ENCODE peak calls at places on chromosomes 6 and 20, in five cellular contexts. One of them, this sample, is unnamed.

GRCh38 chr20:5748246-5748645 is 2.0 kb upstream of the SHLD1 start:
- DNase-seq in lower leg skin: no peak
- DNase-seq in stomach: no peak
- DNase-seq in testis: no peak
- DNase-seq in GM12878: no peak
- DNase-seq in this sample: no peak

GRCh38 chr20:60453847-60454246 is 495.6 kb downstream of the CDH26 start:
- DNase-seq in testis: no peak
- DNase-seq in lower leg skin: no peak
- DNase-seq in GM12878: no peak
- DNase-seq in stomach: no peak
- DNase-seq in this sample: no peak

GRCh38 chr20:57991211-57991841 is 237.1 kb downstream of the ANKRD60 start:
- DNase-seq in testis: no peak
- DNase-seq in GM12878: no peak
- DNase-seq in lower leg skin: peak
- DNase-seq in stomach: no peak
- DNase-seq in this sample: no peak

GRCh38 chr20:38601216-38602184 is at the start of gene ARHGAP40:
- DNase-seq in GM12878: no peak
- DNase-seq in testis: no peak
- DNase-seq in stomach: peak
- DNase-seq in lower leg skin: no peak
- DNase-seq in this sample: peak

GRCh38 chr6:33430991-33431879 is 11.4 kb downstream of the SYNGAP1 start:
- DNase-seq in stomach: peak
- DNase-seq in testis: peak
- DNase-seq in GM12878: no peak
- DNase-seq in lower leg skin: no peak
- DNase-seq in this sample: peak

GRCh38 chr20:32067234-32067821 is 15.3 kb downstream of the HCK start:
- DNase-seq in stomach: no peak
- DNase-seq in testis: no peak
- DNase-seq in GM12878: no peak
- DNase-seq in lower leg skin: no peak
- DNase-seq in this sample: no peak

GRCh38 chr6:144931172-144932035 is 646.3 kb downstream of the UTRN start:
- DNase-seq in lower leg skin: no peak
- DNase-seq in testis: peak
- DNase-seq in stomach: peak
- DNase-seq in GM12878: no peak
- DNase-seq in this sample: no peak

GRCh38 chr20:37846573-37846972 is 56.4 kb upstream of the VSTM2L start:
- DNase-seq in stomach: no peak
- DNase-seq in GM12878: no peak
- DNase-seq in lower leg skin: no peak
- DNase-seq in testis: no peak
- DNase-seq in this sample: no peak

GRCh38 chr6:15265787-15266186 is 19.9 kb downstream of the JARID2 start:
- DNase-seq in stomach: no peak
- DNase-seq in testis: no peak
- DNase-seq in lower leg skin: no peak
- DNase-seq in GM12878: no peak
- DNase-seq in this sample: no peak

GRCh38 chr6:141587482-141588266 is 545.1 kb upstream of the GJE1 start:
- DNase-seq in lower leg skin: no peak
- DNase-seq in testis: no peak
- DNase-seq in stomach: no peak
- DNase-seq in GM12878: no peak
- DNase-seq in this sample: no peak

GRCh38 chr6:65505736-65506135 is 201.3 kb downstream of the EYS start:
- DNase-seq in lower leg skin: no peak
- DNase-seq in testis: no peak
- DNase-seq in stomach: no peak
- DNase-seq in GM12878: no peak
- DNase-seq in this sample: no peak

GRCh38 chr6:164377348-164377747 is 932.1 kb downstream of the C6orf118 start:
- DNase-seq in stomach: no peak
- DNase-seq in lower leg skin: no peak
- DNase-seq in testis: no peak
- DNase-seq in GM12878: no peak
- DNase-seq in this sample: no peak

GRCh38 chr6:45663181-45664180 is 285.7 kb upstream of the SUPT3H start:
- DNase-seq in GM12878: no peak
- DNase-seq in stomach: no peak
- DNase-seq in lower leg skin: no peak
- DNase-seq in testis: peak
- DNase-seq in this sample: no peak

GRCh38 chr6:56852611-56853010 is 102.3 kb upstream of the BEND6 start:
- DNase-seq in stomach: no peak
- DNase-seq in GM12878: no peak
- DNase-seq in testis: no peak
- DNase-seq in lower leg skin: no peak
- DNase-seq in this sample: no peak

GRCh38 chr20:58891686-58892125 is 39.2 kb downstream of the GNAS start:
- DNase-seq in stomach: peak
- DNase-seq in testis: no peak
- DNase-seq in GM12878: no peak
- DNase-seq in lower leg skin: no peak
- DNase-seq in this sample: no peak

GRCh38 chr6:12679291-12679690 is 37.3 kb upstream of the PHACTR1 start:
- DNase-seq in stomach: no peak
- DNase-seq in lower leg skin: no peak
- DNase-seq in testis: no peak
- DNase-seq in GM12878: no peak
- DNase-seq in this sample: no peak

GRCh38 chr6:114304304-114304887 is 38.4 kb downstream of the HS3ST5 start:
- DNase-seq in stomach: no peak
- DNase-seq in testis: no peak
- DNase-seq in lower leg skin: no peak
- DNase-seq in GM12878: no peak
- DNase-seq in this sample: no peak

GRCh38 chr6:13712485-13712990 is 903 bp upstream of the RANBP9 start:
- DNase-seq in GM12878: no peak
- DNase-seq in stomach: no peak
- DNase-seq in testis: no peak
- DNase-seq in lower leg skin: no peak
- DNase-seq in this sample: no peak
- TF ChIP-seq POLR2A in GM12878: no peak
- TF ChIP-seq POLR2A in stomach: no peak
- TF ChIP-seq POLR2A in testis: no peak
- TF ChIP-seq POLR2A in lower leg skin: no peak
- TF ChIP-seq POLR2A in this sample: no peak

GRCh38 chr6:105992315-105992961 is 93.7 kb upstream of the PRDM1 start:
- DNase-seq in lower leg skin: peak
- DNase-seq in testis: peak
- DNase-seq in stomach: peak
- DNase-seq in GM12878: peak
- DNase-seq in this sample: peak
- TF ChIP-seq POLR2A in lower leg skin: no peak
- TF ChIP-seq POLR2A in testis: no peak
- TF ChIP-seq POLR2A in stomach: no peak
- TF ChIP-seq POLR2A in GM12878: no peak
- TF ChIP-seq POLR2A in this sample: no peak

DNA sequence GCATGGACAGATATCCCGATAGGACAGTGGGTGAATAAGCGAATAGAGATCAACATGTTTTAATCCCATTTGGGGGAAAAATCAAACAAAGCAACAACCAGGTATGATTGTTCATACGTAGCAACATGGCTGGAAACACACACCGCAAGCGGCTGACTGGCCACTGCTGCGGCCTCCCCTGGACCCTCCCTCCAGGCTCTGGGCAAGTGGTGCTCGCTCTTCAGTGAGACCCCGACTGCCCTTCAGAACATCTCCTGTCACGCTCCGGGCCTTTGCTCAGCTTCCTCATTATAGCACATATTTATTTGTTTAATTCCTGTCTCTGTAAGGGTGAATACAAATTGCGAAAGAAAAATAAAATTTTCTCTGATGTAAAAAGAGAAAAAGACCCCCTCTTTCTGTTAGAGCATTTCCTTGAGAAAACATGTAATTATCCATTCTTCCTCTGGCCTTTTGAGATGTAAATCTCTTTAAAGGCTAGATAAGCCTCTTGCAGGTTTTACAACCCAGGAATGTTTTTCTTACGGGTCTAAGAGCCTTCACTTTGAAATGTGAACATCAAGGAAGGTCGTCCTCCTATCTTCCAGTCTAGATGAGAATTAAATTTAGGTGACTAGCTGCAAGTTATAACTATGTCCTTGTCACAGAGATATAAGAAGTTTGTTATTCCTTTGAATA is 11.0 kb upstream of the FAM210B start:
- DNase-seq in GM12878: no peak
- DNase-seq in testis: no peak
- DNase-seq in stomach: no peak
- DNase-seq in lower leg skin: no peak
- DNase-seq in this sample: no peak
- TF ChIP-seq POLR2A in GM12878: no peak
- TF ChIP-seq POLR2A in testis: no peak
- TF ChIP-seq POLR2A in stomach: no peak
- TF ChIP-seq POLR2A in lower leg skin: no peak
- TF ChIP-seq POLR2A in this sample: no peak

GRCh38 chr6:34791164-34791841 is 580 bp upstream of the BLTP3A start:
- DNase-seq in testis: peak
- DNase-seq in GM12878: no peak
- DNase-seq in stomach: peak
- DNase-seq in lower leg skin: peak
- DNase-seq in this sample: peak

GRCh38 chr6:34792605-34793500 is 970 bp downstream of the BLTP3A start:
- DNase-seq in GM12878: no peak
- DNase-seq in lower leg skin: peak
- DNase-seq in stomach: peak
- DNase-seq in testis: peak
- DNase-seq in this sample: peak

GRCh38 chr6:34793877-34794276 is 2.0 kb downstream of the BLTP3A start:
- DNase-seq in lower leg skin: no peak
- DNase-seq in stomach: no peak
- DNase-seq in testis: no peak
- DNase-seq in GM12878: no peak
- DNase-seq in this sample: no peak

GRCh38 chr6:34795836-34796425 is 4.0 kb downstream of the BLTP3A start:
- DNase-seq in GM12878: no peak
- DNase-seq in stomach: no peak
- DNase-seq in testis: no peak
- DNase-seq in lower leg skin: no peak
- DNase-seq in this sample: no peak

GRCh38 chr6:34791842-34792604 is at the start of gene BLTP3A:
- DNase-seq in lower leg skin: peak
- DNase-seq in testis: peak
- DNase-seq in stomach: peak
- DNase-seq in GM12878: no peak
- DNase-seq in this sample: peak
- TF ChIP-seq POLR2A in lower leg skin: no peak
- TF ChIP-seq POLR2A in testis: no peak
- TF ChIP-seq POLR2A in stomach: no peak
- TF ChIP-seq POLR2A in GM12878: peak
- TF ChIP-seq POLR2A in this sample: peak

GRCh38 chr20:50321797-50322480 is 131.3 kb downstream of the CEBPB start:
- DNase-seq in GM12878: no peak
- DNase-seq in lower leg skin: peak
- DNase-seq in stomach: no peak
- DNase-seq in testis: peak
- DNase-seq in this sample: no peak

GRCh38 chr20:50320005-50320909 is 129.6 kb downstream of the CEBPB start:
- DNase-seq in testis: no peak
- DNase-seq in lower leg skin: peak
- DNase-seq in stomach: no peak
- DNase-seq in GM12878: no peak
- DNase-seq in this sample: no peak

GRCh38 chr20:50323209-50323608 is 132.6 kb downstream of the CEBPB start:
- DNase-seq in stomach: no peak
- DNase-seq in testis: no peak
- DNase-seq in lower leg skin: peak
- DNase-seq in GM12878: no peak
- DNase-seq in this sample: no peak

GRCh38 chr20:50322703-50323131 is 132.1 kb downstream of the CEBPB start:
- DNase-seq in stomach: no peak
- DNase-seq in testis: no peak
- DNase-seq in lower leg skin: peak
- DNase-seq in GM12878: no peak
- DNase-seq in this sample: no peak

DNA sequence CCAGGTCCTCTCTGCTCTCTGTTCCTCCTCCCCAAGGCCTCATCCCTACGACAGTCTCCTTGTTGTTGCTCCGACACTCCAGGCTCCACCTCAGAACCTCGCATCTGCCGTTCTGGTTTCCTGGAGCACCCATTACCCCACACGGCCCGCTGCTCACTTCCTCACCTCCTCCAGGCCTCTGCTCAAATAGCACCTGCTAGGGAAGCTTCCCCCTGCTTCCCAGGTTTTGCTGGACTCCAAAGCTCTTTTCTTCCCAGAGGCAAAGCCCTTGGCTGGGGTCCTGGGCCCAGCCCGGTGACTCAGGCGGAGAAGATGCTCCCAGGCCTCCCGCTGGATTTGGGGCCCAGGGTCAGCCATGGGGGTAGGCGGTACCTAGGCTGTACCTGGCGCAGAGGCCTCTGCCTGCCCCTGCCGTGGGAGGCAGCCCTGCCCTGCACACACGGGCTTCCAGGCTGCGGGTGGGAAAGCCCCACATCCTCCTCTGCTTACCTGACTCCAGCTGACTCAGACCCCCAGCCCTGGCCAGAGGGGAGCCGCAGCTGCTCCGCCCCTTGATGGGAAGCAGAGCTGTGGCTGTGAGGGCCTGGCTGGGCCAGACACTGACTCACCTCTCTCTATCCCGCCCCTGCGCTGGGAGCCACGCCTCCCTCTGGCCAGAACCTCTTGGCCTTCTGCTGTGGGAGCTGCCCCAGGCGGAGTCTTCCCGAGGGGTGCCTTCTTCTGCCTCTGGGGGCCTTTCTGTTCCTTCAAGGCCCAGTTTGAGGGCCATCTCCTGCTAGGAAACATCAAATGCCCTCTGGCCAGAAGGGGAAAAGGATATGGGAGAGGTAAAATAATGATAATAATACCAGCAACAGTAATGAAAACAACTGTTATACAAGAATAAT is 130.5 kb downstream of the CEBPB start:
- DNase-seq in stomach: peak
- DNase-seq in GM12878: no peak
- DNase-seq in lower leg skin: peak
- DNase-seq in testis: peak
- DNase-seq in this sample: no peak
- TF ChIP-seq POLR2A in stomach: no peak
- TF ChIP-seq POLR2A in GM12878: no peak
- TF ChIP-seq POLR2A in lower leg skin: no peak
- TF ChIP-seq POLR2A in testis: no peak
- TF ChIP-seq POLR2A in this sample: no peak

GRCh38 chr20:50469796-50470195 is 40.4 kb upstream of the PTPN1 start:
- DNase-seq in GM12878: no peak
- DNase-seq in testis: no peak
- DNase-seq in stomach: no peak
- DNase-seq in lower leg skin: no peak
- DNase-seq in this sample: no peak

GRCh38 chr20:50467618-50468373 is 42.4 kb upstream of the PTPN1 start:
- DNase-seq in lower leg skin: no peak
- DNase-seq in stomach: peak
- DNase-seq in GM12878: no peak
- DNase-seq in testis: peak
- DNase-seq in this sample: no peak

GRCh38 chr20:50470249-50470858 is 39.8 kb upstream of the PTPN1 start:
- DNase-seq in testis: no peak
- DNase-seq in lower leg skin: no peak
- DNase-seq in GM12878: no peak
- DNase-seq in stomach: no peak
- DNase-seq in this sample: no peak

GRCh38 chr20:50469324-50469723 is 40.9 kb upstream of the PTPN1 start:
- DNase-seq in testis: no peak
- DNase-seq in GM12878: no peak
- DNase-seq in stomach: no peak
- DNase-seq in lower leg skin: no peak
- DNase-seq in this sample: no peak

GRCh38 chr20:50468378-50468798 is 41.8 kb upstream of the PTPN1 start:
- DNase-seq in stomach: no peak
- DNase-seq in testis: no peak
- DNase-seq in lower leg skin: no peak
- DNase-seq in GM12878: no peak
- DNase-seq in this sample: no peak
- TF ChIP-seq POLR2A in stomach: no peak
- TF ChIP-seq POLR2A in testis: no peak
- TF ChIP-seq POLR2A in lower leg skin: no peak
- TF ChIP-seq POLR2A in GM12878: no peak
- TF ChIP-seq POLR2A in this sample: no peak